ENCODE peak calls at places on chromosome 3, in six cellular contexts. I, G, E, C, L and M are unnamed samples.

GRCh38 chr3:60594025-60594424 is 657.2 kb downstream of the FHIT start:
- DNase-seq in I (no peak), G (peak), E (no peak), C (no peak), L (no peak), M (peak)

GRCh38 chr3:156323466-156323865 is 203.1 kb downstream of the KCNAB1 start:
- DNase-seq in I (no peak), G (no peak), E (no peak), C (no peak), L (no peak), M (no peak)

GRCh38 chr3:130491431-130491830 is 25.5 kb upstream of the COL6A6 start:
- DNase-seq in I (no peak), G (no peak), E (no peak), C (no peak), L (no peak), M (no peak)

GRCh38 chr3:14532691-14533456 is 7.3 kb downstream of the GRIP2 start:
- DNase-seq in I (no peak), G (peak), E (peak), C (no peak), L (no peak), M (no peak)

GRCh38 chr3:17075907-17076306 is 191.2 kb downstream of the PLCL2 start:
- DNase-seq in I (no peak), G (no peak), E (no peak), C (no peak), L (no peak), M (no peak)

GRCh38 chr3:39267631-39268553 is 11.9 kb downstream of the CX3CR1 start:
- DNase-seq in I (no peak), G (no peak), E (peak), C (no peak), L (peak), M (no peak)

GRCh38 chr3:116291141-116291540 is 154.1 kb downstream of the LSAMP start:
- DNase-seq in I (no peak), G (no peak), E (no peak), C (no peak), L (no peak), M (no peak)

GRCh38 chr3:159796226-159796625 is 192.4 kb upstream of the IL12A start:
- DNase-seq in I (no peak), G (no peak), E (no peak), C (no peak), L (no peak), M (no peak)

GRCh38 chr3:104388624-104389023 is 978.1 kb upstream of the ALCAM start:
- DNase-seq in I (no peak), G (no peak), E (no peak), C (no peak), L (no peak), M (no peak)

GRCh38 chr3:48662753-48663488 is at the start of gene CELSR3:
- DNase-seq in I (peak), G (peak), E (peak), C (peak), L (peak), M (peak)